ENCODE peak calls at places on chromosomes 5 and 9, in six cellular contexts. One of them, this sample, is unnamed.

GRCh38 chr5:136210259-136210658 is 17.3 kb upstream of the SMIM32 start:
- DNase-seq in HT1080: no peak
- DNase-seq in head of caudate nucleus: no peak
- DNase-seq in AML-193: no peak
- DNase-seq in activated T-cell treated with anti-CD3 and anti-CD28 coated beads, Interleukin-2, amount 50 U/mL, for 1 hour: no peak
- DNase-seq in esophagus squamous epithelium: no peak
- DNase-seq in this sample: no peak

GRCh38 chr5:61817472-61818326 is 485.6 kb downstream of the ZSWIM6 start:
- DNase-seq in esophagus squamous epithelium: no peak
- DNase-seq in head of caudate nucleus: peak
- DNase-seq in HT1080: peak
- DNase-seq in AML-193: no peak
- DNase-seq in activated T-cell treated with anti-CD3 and anti-CD28 coated beads, Interleukin-2, amount 50 U/mL, for 1 hour: no peak
- DNase-seq in this sample: no peak

GRCh38 chr9:119501374-119501773 is 132.1 kb upstream of the BRINP1 start:
- DNase-seq in AML-193: no peak
- DNase-seq in HT1080: no peak
- DNase-seq in activated T-cell treated with anti-CD3 and anti-CD28 coated beads, Interleukin-2, amount 50 U/mL, for 1 hour: no peak
- DNase-seq in head of caudate nucleus: no peak
- DNase-seq in esophagus squamous epithelium: no peak
- DNase-seq in this sample: no peak

GRCh38 chr5:139148306-139148705 is 49.9 kb downstream of the SIL1 start:
- DNase-seq in HT1080: no peak
- DNase-seq in head of caudate nucleus: no peak
- DNase-seq in activated T-cell treated with anti-CD3 and anti-CD28 coated beads, Interleukin-2, amount 50 U/mL, for 1 hour: no peak
- DNase-seq in AML-193: no peak
- DNase-seq in esophagus squamous epithelium: no peak
- DNase-seq in this sample: no peak

GRCh38 chr9:75892168-75892901 is 1.9 kb downstream of the PCSK5 start:
- DNase-seq in head of caudate nucleus: peak
- DNase-seq in AML-193: no peak
- DNase-seq in esophagus squamous epithelium: no peak
- DNase-seq in HT1080: no peak
- DNase-seq in activated T-cell treated with anti-CD3 and anti-CD28 coated beads, Interleukin-2, amount 50 U/mL, for 1 hour: peak
- DNase-seq in this sample: no peak

GRCh38 chr9:134960701-134961181 is 43.0 kb upstream of the FCN1 start:
- DNase-seq in head of caudate nucleus: no peak
- DNase-seq in HT1080: no peak
- DNase-seq in activated T-cell treated with anti-CD3 and anti-CD28 coated beads, Interleukin-2, amount 50 U/mL, for 1 hour: no peak
- DNase-seq in esophagus squamous epithelium: no peak
- DNase-seq in AML-193: no peak
- DNase-seq in this sample: peak

GRCh38 chr5:62779010-62779422 is 200.4 kb downstream of the LRRC70 start:
- DNase-seq in esophagus squamous epithelium: no peak
- DNase-seq in AML-193: peak
- DNase-seq in head of caudate nucleus: peak
- DNase-seq in HT1080: peak
- DNase-seq in activated T-cell treated with anti-CD3 and anti-CD28 coated beads, Interleukin-2, amount 50 U/mL, for 1 hour: no peak
- DNase-seq in this sample: no peak

GRCh38 chr5:39580702-39581498 is 156.1 kb upstream of the DAB2 start:
- DNase-seq in HT1080: no peak
- DNase-seq in activated T-cell treated with anti-CD3 and anti-CD28 coated beads, Interleukin-2, amount 50 U/mL, for 1 hour: no peak
- DNase-seq in AML-193: peak
- DNase-seq in head of caudate nucleus: no peak
- DNase-seq in esophagus squamous epithelium: no peak
- DNase-seq in this sample: no peak

This sample was measured in activated effector memory CD4-positive, alpha-beta T cell treated with anti-CD3 and anti-CD28 coated beads, Interleukin-2, amount 50 U/mL, for 16 hours.